ENCODE peak calls at places on chromosomes 2 and 18, in five cellular contexts. N is endothelial cell, R is substantia nigra, Y is NCI-H2171, J is pons. X is an unnamed sample.

GRCh38 chr2:20307311-20307710 is 43.3 kb downstream of the PUM2 start:
- DNase-seq in N (no peak), R (no peak), Y (no peak), J (no peak), X (no peak)

GRCh38 chr2:189049709-189050108 is 75.5 kb downstream of the COL3A1 start:
- DNase-seq in N (no peak), R (no peak), Y (no peak), J (no peak), X (no peak)

GRCh38 chr18:8260319-8260718 is 348.9 kb upstream of the RAB12 start:
- DNase-seq in N (no peak), R (no peak), Y (no peak), J (peak; percentile 37), X (no peak)

GRCh38 chr2:134181219-134181618 is 72.7 kb upstream of the MGAT5 start:
- DNase-seq in N (no peak), R (no peak), Y (no peak), J (no peak), X (peak; percentile 56)

GRCh38 chr18:34153711-34154110 is 71.0 kb downstream of the NOL4 start:
- DNase-seq in N (no peak), R (no peak), Y (no peak), J (no peak), X (no peak)

GRCh38 chr2:191869178-191869577 is 22.3 kb upstream of the CAVIN2 start:
- DNase-seq in N (peak; percentile 64), R (peak; percentile 18), Y (no peak), J (peak; percentile 88), X (no peak)

GRCh38 chr2:240627736-240628506 is 2.6 kb downstream of the GPR35 start:
- DNase-seq in N (no peak), R (no peak), Y (no peak), J (no peak), X (no peak)

GRCh38 chr2:118635891-118636290 is 211.6 kb downstream of the EN1 start:
- DNase-seq in N (no peak), R (no peak), Y (no peak), J (no peak), X (no peak)

GRCh38 chr2:39334978-39335377 is 91.2 kb upstream of the CDKL4 start:
- DNase-seq in N (no peak), R (no peak), Y (no peak), J (no peak), X (no peak)

GRCh38 chr2:64858541-64859031 is 130.6 kb upstream of the SLC1A4 start:
- DNase-seq in N (no peak), R (no peak), Y (no peak), J (peak; percentile 51), X (no peak)

GRCh38 chr18:79525556-79526467 is 130.1 kb downstream of the NFATC1 start:
- DNase-seq in N (no peak), R (peak; percentile 20), Y (peak; percentile 62), J (peak; percentile 32), X (no peak)

GRCh38 chr18:10852610-10853303 is 296.6 kb downstream of the PIEZO2 start:
- DNase-seq in N (no peak), R (no peak), Y (no peak), J (no peak), X (no peak)

GRCh38 chr2:236969767-236970655 is 115.7 kb upstream of the COPS8 start:
- DNase-seq in N (no peak), R (no peak), Y (no peak), J (no peak), X (peak; percentile 20)

GRCh38 chr2:237996041-237996593 is 29.3 kb downstream of the UBE2F start:
- DNase-seq in N (no peak), R (no peak), Y (no peak), J (no peak), X (no peak)

GRCh38 chr2:39837856-39838453 is 58.9 kb upstream of the THUMPD2 start:
- DNase-seq in N (no peak), R (no peak), Y (no peak), J (no peak), X (no peak)

GRCh38 chr2:12050381-12050780 is 303.9 kb downstream of the LPIN1 start:
- DNase-seq in N (no peak), R (no peak), Y (no peak), J (no peak), X (no peak)

GRCh38 chr2:199979398-199979797 is 24.0 kb downstream of the MAIP1 start:
- DNase-seq in N (no peak), R (no peak), Y (no peak), J (no peak), X (no peak)

GRCh38 chr2:218216336-218216673 is 684 bp upstream of the ARPC2 start:
- DNase-seq in N (no peak), R (no peak), Y (no peak), J (no peak), X (no peak)

GRCh38 chr2:152542995-152543481 is 174.2 kb downstream of the PRPF40A start:
- DNase-seq in N (peak; percentile 47), R (peak; percentile 65), Y (no peak), J (peak; percentile 97), X (no peak)

GRCh38 chr18:66344227-66344626 is 259.7 kb downstream of the CDH19 start:
- DNase-seq in N (no peak), R (no peak), Y (peak; percentile 55), J (no peak), X (no peak)

GRCh38 chr2:162475661-162476060 is 131.7 kb downstream of the GCA start:
- DNase-seq in N (no peak), R (peak; percentile 55), Y (peak; percentile 77), J (peak; percentile 67), X (no peak)

GRCh38 chr18:28120811-28121210 is 56.1 kb downstream of the CDH2 start:
- DNase-seq in N (no peak), R (no peak), Y (no peak), J (no peak), X (no peak)

GRCh38 chr2:237733677-237734300 is 64.8 kb upstream of the RBM44 start:
- DNase-seq in N (no peak), R (no peak), Y (no peak), J (no peak), X (no peak)

GRCh38 chr2:45993476-45993991 is 303.7 kb upstream of the EPAS1 start:
- DNase-seq in N (peak; percentile 73), R (peak; percentile 38), Y (peak; percentile 15), J (peak; percentile 83), X (peak; percentile 46)

GRCh38 chr2:75099521-75099922 is 99.8 kb downstream of the TACR1 start:
- DNase-seq in N (no peak), R (no peak), Y (no peak), J (no peak), X (no peak)

GRCh38 chr2:76120176-76120575 is 409.5 kb upstream of the GCFC2 start:
- DNase-seq in N (no peak), R (no peak), Y (no peak), J (peak; percentile 43), X (no peak)

GRCh38 chr2:159882069-159882468 is 84.1 kb upstream of the CD302 start:
- DNase-seq in N (no peak), R (no peak), Y (no peak), J (no peak), X (no peak)

GRCh38 chr2:219440388-219441256 is 6.0 kb downstream of the SPEG start:
- DNase-seq in N (no peak), R (no peak), Y (no peak), J (no peak), X (no peak)

GRCh38 chr18:12403601-12404506 is 3.9 kb upstream of the PRELID3A start:
- DNase-seq in N (no peak), R (no peak), Y (no peak), J (no peak), X (no peak)

X was measured in CD4-positive, alpha-beta T cell.